ENCODE peak calls at places on chromosome 20, in four cellular contexts. One of them, this sample, is unnamed.

GRCh38 chr20:1373036-1373435 is 19.8 kb downstream of the FKBP1A start:
- DNase-seq in K562: no peak
- DNase-seq in GM12878: no peak
- DNase-seq in HepG2: no peak
- DNase-seq in this sample: no peak

GRCh38 chr20:21781446-21782075 is 76.1 kb downstream of the PAX1 start:
- DNase-seq in K562: no peak
- DNase-seq in GM12878: no peak
- DNase-seq in HepG2: no peak
- DNase-seq in this sample: peak

GRCh38 chr20:12276011-12276673 is 358.4 kb downstream of the BTBD3 start:
- DNase-seq in K562: no peak
- DNase-seq in GM12878: no peak
- DNase-seq in HepG2: no peak
- DNase-seq in this sample: no peak

GRCh38 chr20:33561981-33562601 is 72.2 kb downstream of the CBFA2T2 start:
- DNase-seq in K562: no peak
- DNase-seq in GM12878: no peak
- DNase-seq in HepG2: peak
- DNase-seq in this sample: no peak

GRCh38 chr20:17854307-17854903 is 114.2 kb downstream of the SNX5 start:
- DNase-seq in K562: no peak
- DNase-seq in GM12878: no peak
- DNase-seq in HepG2: peak
- DNase-seq in this sample: peak

GRCh38 chr20:18928626-18929025 is 115.0 kb downstream of the SCP2D1 start:
- DNase-seq in K562: no peak
- DNase-seq in GM12878: no peak
- DNase-seq in HepG2: no peak
- DNase-seq in this sample: no peak

GRCh38 chr20:10463622-10464021 is 28.5 kb downstream of the SLX4IP start:
- DNase-seq in K562: no peak
- DNase-seq in GM12878: no peak
- DNase-seq in HepG2: peak
- DNase-seq in this sample: no peak

GRCh38 chr20:61933481-61933950 is 132.2 kb downstream of the TAF4 start:
- DNase-seq in K562: no peak
- DNase-seq in GM12878: no peak
- DNase-seq in HepG2: no peak
- DNase-seq in this sample: peak

GRCh38 chr20:43363506-43363905 is 94.2 kb upstream of the SRSF6 start:
- DNase-seq in K562: no peak
- DNase-seq in GM12878: no peak
- DNase-seq in HepG2: no peak
- DNase-seq in this sample: no peak

GRCh38 chr20:50857348-50857747 is 62.5 kb downstream of the BCAS4 start:
- DNase-seq in K562: no peak
- DNase-seq in GM12878: no peak
- DNase-seq in HepG2: no peak
- DNase-seq in this sample: no peak

GRCh38 chr20:33299111-33299603 is 16.1 kb downstream of the BPIFB1 start:
- DNase-seq in K562: peak
- DNase-seq in GM12878: no peak
- DNase-seq in HepG2: peak
- DNase-seq in this sample: peak

GRCh38 chr20:51326241-51326819 is 216.2 kb downstream of the NFATC2 start:
- DNase-seq in K562: peak
- DNase-seq in GM12878: no peak
- DNase-seq in HepG2: peak
- DNase-seq in this sample: peak

GRCh38 chr20:18012901-18013300 is 44.1 kb downstream of the MGME1 start:
- DNase-seq in K562: no peak
- DNase-seq in GM12878: no peak
- DNase-seq in HepG2: no peak
- DNase-seq in this sample: no peak

GRCh38 chr20:22745194-22745500 is 160.8 kb upstream of the FOXA2 start:
- DNase-seq in K562: no peak
- DNase-seq in GM12878: no peak
- DNase-seq in HepG2: no peak
- DNase-seq in this sample: no peak

GRCh38 chr20:33701629-33702450 is 15.7 kb upstream of the E2F1 start:
- DNase-seq in K562: no peak
- DNase-seq in GM12878: no peak
- DNase-seq in HepG2: peak
- DNase-seq in this sample: no peak

GRCh38 chr20:1827974-1828785 is 67.0 kb upstream of the SIRPA start:
- DNase-seq in K562: no peak
- DNase-seq in GM12878: no peak
- DNase-seq in HepG2: peak
- DNase-seq in this sample: no peak

GRCh38 chr20:35171753-35172433 is at the start of gene PROCR:
- DNase-seq in K562: peak
- DNase-seq in GM12878: no peak
- DNase-seq in HepG2: no peak
- DNase-seq in this sample: peak

GRCh38 chr20:1108437-1108920 is 9.9 kb upstream of the PSMF1 start:
- DNase-seq in K562: peak
- DNase-seq in GM12878: no peak
- DNase-seq in HepG2: peak
- DNase-seq in this sample: peak

GRCh38 chr20:53602661-53603060 is 9.0 kb upstream of the ZNF217 start:
- DNase-seq in K562: no peak
- DNase-seq in GM12878: no peak
- DNase-seq in HepG2: no peak
- DNase-seq in this sample: no peak

GRCh38 chr20:47778398-47779354 is 6.6 kb downstream of the SULF2 start:
- DNase-seq in K562: no peak
- DNase-seq in GM12878: no peak
- DNase-seq in HepG2: no peak
- DNase-seq in this sample: no peak

GRCh38 chr20:44586289-44586911 is 4.0 kb downstream of the PKIG start:
- DNase-seq in K562: no peak
- DNase-seq in GM12878: peak
- DNase-seq in HepG2: no peak
- DNase-seq in this sample: no peak

GRCh38 chr20:51553897-51554504 is 11.5 kb upstream of the NFATC2 start:
- DNase-seq in K562: no peak
- DNase-seq in GM12878: no peak
- DNase-seq in HepG2: no peak
- DNase-seq in this sample: no peak

GRCh38 chr20:47723322-47723721 is 62.0 kb downstream of the SULF2 start:
- DNase-seq in K562: no peak
- DNase-seq in GM12878: no peak
- DNase-seq in HepG2: no peak
- DNase-seq in this sample: no peak

GRCh38 chr20:64266988-64267387 is 11.4 kb downstream of the PCMTD2 start:
- DNase-seq in K562: no peak
- DNase-seq in GM12878: no peak
- DNase-seq in HepG2: no peak
- DNase-seq in this sample: no peak

GRCh38 chr20:3248167-3248992 is 9.4 kb upstream of the SLC4A11 start:
- DNase-seq in K562: peak
- DNase-seq in GM12878: no peak
- DNase-seq in HepG2: no peak
- DNase-seq in this sample: peak

GRCh38 chr20:51335329-51335841 is 207.1 kb downstream of the NFATC2 start:
- DNase-seq in K562: no peak
- DNase-seq in GM12878: no peak
- DNase-seq in HepG2: no peak
- DNase-seq in this sample: no peak

DNA sequence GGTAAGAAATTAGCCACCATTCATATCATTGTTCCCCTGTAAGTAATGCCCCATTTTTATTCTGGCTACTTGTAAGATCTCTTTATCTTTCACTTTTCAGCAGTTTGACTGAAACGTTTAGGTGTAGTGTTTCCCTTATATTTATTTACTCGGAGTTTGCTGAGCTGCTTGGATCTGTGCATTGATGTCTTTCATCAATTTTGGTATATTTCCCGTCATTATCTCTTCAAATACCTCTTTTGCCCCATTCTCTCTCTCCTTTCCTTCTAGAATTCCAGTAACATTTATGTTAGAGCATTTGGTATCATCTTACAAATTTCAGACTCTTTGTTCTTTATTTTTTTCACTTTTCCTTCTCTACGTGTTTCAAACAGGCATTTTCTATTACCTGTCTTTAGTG is 9.2 kb upstream of the SLC13A3 start:
- DNase-seq in K562: no peak
- DNase-seq in GM12878: no peak
- DNase-seq in HepG2: no peak
- DNase-seq in this sample: no peak
- TF ChIP-seq CREM in K562: no peak
- TF ChIP-seq CREM in GM12878: no peak
- TF ChIP-seq CREM in HepG2: no peak
- TF ChIP-seq CREM in this sample: no peak

DNA sequence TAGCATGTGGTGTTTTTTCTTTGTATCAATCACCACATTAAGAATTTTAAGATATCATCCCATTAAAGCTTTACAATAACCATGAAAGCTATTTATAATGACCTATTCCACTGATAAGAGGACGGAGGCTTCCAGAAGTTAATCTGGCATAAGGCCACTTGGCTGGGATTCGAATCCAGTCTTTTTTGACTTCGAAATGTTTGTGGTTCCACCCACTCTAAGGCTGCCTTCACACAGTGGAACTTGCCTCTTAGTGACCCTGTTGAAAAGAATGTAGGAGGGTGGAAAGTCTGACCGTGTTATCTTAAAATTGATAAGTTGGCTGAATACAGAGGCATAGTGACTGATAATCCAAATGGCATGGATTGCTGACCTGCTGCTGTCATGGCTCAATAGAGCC is 959.7 kb downstream of the KIF16B start:
- DNase-seq in K562: no peak
- DNase-seq in GM12878: no peak
- DNase-seq in HepG2: no peak
- DNase-seq in this sample: no peak
- TF ChIP-seq CREM in K562: no peak
- TF ChIP-seq CREM in GM12878: no peak
- TF ChIP-seq CREM in HepG2: no peak
- TF ChIP-seq CREM in this sample: no peak

GRCh38 chr20:58436868-58437645 is 48.0 kb downstream of the VAPB start:
- DNase-seq in K562: no peak
- DNase-seq in GM12878: no peak
- DNase-seq in HepG2: peak
- DNase-seq in this sample: no peak

GRCh38 chr20:58435237-58435636 is 46.2 kb downstream of the VAPB start:
- DNase-seq in K562: no peak
- DNase-seq in GM12878: no peak
- DNase-seq in HepG2: no peak
- DNase-seq in this sample: no peak

GRCh38 chr20:58441723-58442122 is 52.7 kb downstream of the VAPB start:
- DNase-seq in K562: no peak
- DNase-seq in GM12878: no peak
- DNase-seq in HepG2: no peak
- DNase-seq in this sample: no peak

GRCh38 chr20:58438970-58439808 is 50.2 kb downstream of the VAPB start:
- DNase-seq in K562: no peak
- DNase-seq in GM12878: no peak
- DNase-seq in HepG2: no peak
- DNase-seq in this sample: no peak

DNA sequence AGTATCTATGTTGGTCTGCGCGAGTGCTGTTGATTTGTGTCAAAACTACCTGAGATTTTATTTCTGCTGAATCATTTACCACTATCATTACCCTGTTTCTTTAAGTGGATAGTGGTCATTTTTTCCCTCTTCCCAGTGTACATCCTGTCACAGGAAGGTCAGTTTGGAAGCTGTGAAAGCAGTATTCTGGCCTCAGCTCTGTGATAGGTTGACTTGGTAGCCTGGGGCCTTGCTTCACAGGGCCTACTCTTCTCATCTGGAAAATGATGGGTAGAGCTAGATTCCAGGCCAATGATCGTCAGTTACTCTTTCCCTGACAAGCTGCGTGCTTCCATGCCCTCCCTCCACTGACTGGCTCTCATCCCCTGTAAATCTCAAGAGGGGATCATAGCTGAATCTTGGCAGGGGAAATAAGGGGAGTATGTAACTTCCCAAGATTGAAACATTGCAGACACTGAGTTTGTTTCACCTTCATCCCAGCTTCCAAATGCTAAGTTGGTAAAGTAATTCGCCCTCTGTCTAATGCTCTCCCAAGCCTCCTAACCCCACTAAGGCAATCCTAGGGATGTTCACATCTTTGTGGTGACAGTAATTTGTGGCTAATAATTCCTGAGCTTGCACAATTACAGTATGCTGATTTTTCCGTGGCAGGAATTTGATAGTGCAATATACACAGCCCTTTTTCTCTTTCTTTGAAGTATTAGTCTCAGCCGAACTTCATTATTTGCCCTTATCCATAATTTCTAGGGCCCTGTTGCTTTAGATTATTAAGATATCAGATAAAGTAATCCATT is 51.1 kb downstream of the VAPB start:
- DNase-seq in K562: no peak
- DNase-seq in GM12878: no peak
- DNase-seq in HepG2: no peak
- DNase-seq in this sample: no peak
- TF ChIP-seq CREM in K562: no peak
- TF ChIP-seq CREM in GM12878: no peak
- TF ChIP-seq CREM in HepG2: no peak
- TF ChIP-seq CREM in this sample: no peak

GRCh38 chr20:13397300-13397724 is 176.2 kb downstream of the ISM1 start:
- DNase-seq in K562: no peak
- DNase-seq in GM12878: no peak
- DNase-seq in HepG2: no peak
- DNase-seq in this sample: no peak
- TF ChIP-seq CREM in K562: no peak
- TF ChIP-seq CREM in GM12878: peak
- TF ChIP-seq CREM in HepG2: no peak
- TF ChIP-seq CREM in this sample: no peak

GRCh38 chr20:7704021-7704420 is 236.2 kb downstream of the HAO1 start:
- DNase-seq in K562: no peak
- DNase-seq in GM12878: no peak
- DNase-seq in HepG2: no peak
- DNase-seq in this sample: no peak
- TF ChIP-seq CREM in K562: no peak
- TF ChIP-seq CREM in GM12878: no peak
- TF ChIP-seq CREM in HepG2: no peak
- TF ChIP-seq CREM in this sample: no peak